ENCODE peak calls at places on chromosomes 16 and 17, in six cellular contexts. W is stimulated activated CD4-positive, alpha-beta T cell treated with anti-CD3 and anti-CD28 coated beads, Interleukin-4, amount 100 ng/mL, for 4 hours; Q is activated CD8-positive, alpha-beta T cell treated with anti-CD3 and anti-CD28 coated beads, Interleukin-2, amount 10 ng/mL, durations not matched to agents 7 days and 5 days; B is endothelial cell of umbilical vein; M is EL; V is left cardiac atrium. T is an unnamed sample.
A peak's percentile ranks its signal among the peaks of the same experiment; 100 is the strongest.

GRCh38 chr16:10688726-10689125 is 6.0 kb downstream of the TEKT5 start:
- DNase-seq in V (no peak), W (no peak), B (no peak), M (no peak), Q (no peak), T (no peak)

GRCh38 chr17:65389426-65389825 is 172.0 kb downstream of the AXIN2 start:
- DNase-seq in W (no peak), V (no peak), B (no peak), Q (no peak), M (peak; percentile 60), T (no peak)

GRCh38 chr17:4744999-4745969 is 5.6 kb upstream of the CXCL16 start:
- DNase-seq in Q (no peak), M (no peak), V (no peak), B (no peak), W (no peak), T (no peak)

GRCh38 chr16:27918755-27919154 is 144.8 kb downstream of the GSG1L start:
- DNase-seq in M (peak; percentile 15), Q (no peak), B (no peak), V (no peak), W (no peak), T (no peak)

GRCh38 chr17:78390241-78391050 is 12.0 kb downstream of the PGS1 start:
- DNase-seq in V (no peak), M (peak; percentile 99), Q (no peak), B (no peak), W (no peak), T (no peak)

GRCh38 chr17:7380855-7381683 is at the start of gene TNK1:
- DNase-seq in B (no peak), V (peak; percentile 65), W (no peak), M (no peak), Q (no peak), T (no peak)

GRCh38 chr17:35568561-35568960 is 7.9 kb upstream of the SLFN14 start:
- DNase-seq in M (peak; percentile 66), V (no peak), W (peak; percentile 31), Q (peak; percentile 41), B (peak; percentile 54), T (no peak)

GRCh38 chr16:62573466-62573865 is 537.2 kb upstream of the CDH8 start:
- DNase-seq in M (no peak), V (no peak), B (no peak), Q (no peak), W (no peak), T (no peak)

GRCh38 chr17:57852955-57853328 is 3.1 kb upstream of the MRPS23 start:
- DNase-seq in V (no peak), W (no peak), Q (no peak), B (no peak), M (no peak), T (no peak)

GRCh38 chr17:38705803-38706624 is 941 bp downstream of the MLLT6 start:
- DNase-seq in Q (peak; percentile 38), V (peak; percentile 72), M (peak; percentile 51), B (peak; percentile 27), W (peak; percentile 58), T (peak; percentile 13)

GRCh38 chr16:27233731-27234130 is 30.4 kb downstream of the KDM8 start:
- DNase-seq in M (no peak), Q (no peak), B (no peak), W (no peak), V (no peak), T (no peak)

GRCh38 chr16:71854369-71854948 is 8.7 kb downstream of the ATXN1L start:
- DNase-seq in B (no peak), M (peak; percentile 24), Q (no peak), W (no peak), V (no peak), T (no peak)

GRCh38 chr17:218711-219110 is 37.3 kb upstream of the DOC2B start:
- DNase-seq in W (no peak), B (no peak), Q (no peak), V (peak; percentile 10), M (no peak), T (no peak)

GRCh38 chr17:60491771-60492170 is 34.3 kb downstream of the APPBP2 start:
- DNase-seq in M (no peak), B (no peak), W (no peak), V (no peak), Q (no peak), T (no peak)

GRCh38 chr16:179431-179830 is 828 bp upstream of the HBQ1 start:
- DNase-seq in W (no peak), Q (no peak), B (no peak), M (no peak), V (no peak), T (no peak)

GRCh38 chr17:57186231-57187019 is 69.9 kb upstream of the MSI2 start:
- DNase-seq in Q (no peak), W (no peak), B (peak; percentile 25), M (no peak), V (no peak), T (no peak)

GRCh38 chr17:75759457-75759856 is 5.5 kb downstream of the GALK1 start:
- DNase-seq in B (no peak), M (no peak), V (no peak), Q (no peak), W (no peak), T (no peak)

GRCh38 chr17:2724783-2725164 is 13.2 kb upstream of the CLUH start:
- DNase-seq in W (peak; percentile 54), Q (peak; percentile 34), V (peak; percentile 47), M (peak; percentile 29), B (peak; percentile 19), T (no peak)

GRCh38 chr16:70789231-70789926 is 11.6 kb downstream of the VAC14 start:
- DNase-seq in V (no peak), W (no peak), Q (no peak), B (no peak), M (peak; percentile 36), T (no peak)

GRCh38 chr17:43319293-43320124 is 79.3 kb upstream of the ARL4D start:
- DNase-seq in B (no peak), M (no peak), Q (no peak), V (no peak), W (no peak), T (no peak)

GRCh38 chr16:5509794-5510193 is 412.2 kb upstream of the EEF2KMT start:
- DNase-seq in Q (no peak), V (no peak), B (no peak), M (no peak), W (no peak), T (no peak)

GRCh38 chr17:2948721-2949468 is 114.5 kb downstream of the OR1D5 start:
- DNase-seq in B (no peak), Q (no peak), W (no peak), V (no peak), M (no peak), T (no peak)

GRCh38 chr16:18932243-18932997 is 6.2 kb upstream of the SMG1 start:
- DNase-seq in W (no peak), Q (no peak), M (peak; percentile 62), B (no peak), V (no peak), T (no peak)

GRCh38 chr16:80654094-80654862 is 113.5 kb downstream of the DYNLRB2 start:
- DNase-seq in Q (no peak), B (no peak), V (no peak), W (no peak), M (no peak), T (no peak)

GRCh38 chr17:27491713-27492190 is 35.5 kb downstream of the KSR1 start:
- DNase-seq in Q (no peak), M (no peak), V (no peak), W (no peak), B (no peak), T (no peak)

GRCh38 chr16:29757950-29758466 is 12.2 kb upstream of the C16orf54 start:
- DNase-seq in Q (no peak), B (no peak), M (peak; percentile 25), W (no peak), V (peak; percentile 28), T (no peak)